ENCODE peak calls at places on chromosomes 7 and 10, in nine cellular contexts. K is thoracic aorta; S is substantia nigra; J is gastrocnemius medialis; C is hepatocyte; D is psoas muscle; P is CD4-positive, alpha-beta memory T cell; G is GM23248; O is effector memory CD4-positive, alpha-beta T cell. V is an unnamed sample.
A peak's percentile ranks its signal among the peaks of the same experiment; 100 is the strongest.

GRCh38 chr7:78011642-78012041 is 213.1 kb downstream of the PHTF2 start:
- DNase-seq in K (no peak), S (no peak), J (no peak), C (no peak), D (no peak), P (no peak), G (no peak), O (no peak), V (no peak)

GRCh38 chr7:55069271-55069792 is 50.5 kb downstream of the EGFR start:
- DNase-seq in K (no peak), S (no peak), J (no peak), C (no peak), D (no peak), P (no peak), G (peak; percentile 44), O (no peak), V (no peak)

GRCh38 chr10:71696635-71697326 is 22.8 kb downstream of the C10orf105 start:
- DNase-seq in K (no peak), S (peak; percentile 15), J (peak; percentile 30), C (peak; percentile 73), D (peak; percentile 64), P (peak; percentile 56), G (peak; percentile 55), O (peak; percentile 14), V (no peak)

GRCh38 chr10:124802313-124802675 is 675 bp downstream of the ABRAXAS2 start:
- DNase-seq in K (no peak), S (no peak), J (no peak), C (no peak), D (no peak), P (no peak), G (peak; percentile 45), O (no peak), V (no peak)

GRCh38 chr10:100507357-100507732 is 12.3 kb downstream of the SEC31B start:
- DNase-seq in K (no peak), S (no peak), J (no peak), C (no peak), D (no peak), P (no peak), G (no peak), O (no peak), V (no peak)

GRCh38 chr10:117320050-117320665 is 55.1 kb downstream of the PDZD8 start:
- DNase-seq in K (no peak), S (no peak), J (no peak), C (peak; percentile 47), D (no peak), P (no peak), G (peak; percentile 62), O (no peak), V (no peak)

GRCh38 chr7:6260291-6261183 is 11.9 kb downstream of the CYTH3 start:
- DNase-seq in K (no peak), S (no peak), J (no peak), C (no peak), D (no peak), P (no peak), G (peak; percentile 65), O (no peak), V (no peak)

GRCh38 chr10:23293145-23293724 is 51.4 kb downstream of the C10orf67 start:
- DNase-seq in K (no peak), S (peak; percentile 20), J (no peak), C (peak; percentile 59), D (no peak), P (peak; percentile 9), G (peak; percentile 37), O (no peak), V (peak; percentile 12)

GRCh38 chr7:46754135-46754730 is 827.7 kb downstream of the TNS3 start:
- DNase-seq in K (no peak), S (no peak), J (no peak), C (no peak), D (no peak), P (no peak), G (peak; percentile 86), O (no peak), V (no peak)

GRCh38 chr10:70602665-70603438 is at the start of gene PRF1:
- DNase-seq in K (no peak), S (no peak), J (peak; percentile 23), C (no peak), D (no peak), P (peak; percentile 74), G (no peak), O (peak; percentile 62), V (no peak)

GRCh38 chr7:69732203-69732602 is 133.9 kb downstream of the AUTS2 start:
- DNase-seq in K (no peak), S (no peak), J (no peak), C (peak; percentile 66), D (no peak), P (no peak), G (no peak), O (no peak), V (no peak)

GRCh38 chr7:84238611-84239010 is 44.0 kb upstream of the SEMA3A start:
- DNase-seq in K (no peak), S (no peak), J (no peak), C (no peak), D (no peak), P (no peak), G (no peak), O (no peak), V (no peak)

GRCh38 chr7:114088541-114088940 is 169.7 kb upstream of the PPP1R3A start:
- DNase-seq in K (no peak), S (no peak), J (no peak), C (no peak), D (no peak), P (no peak), G (no peak), O (no peak), V (no peak)
- H3K27ac ChIP-seq in K (peak overlapping the region; percentile 34), S (no peak overlapping the region), J (peak overlapping the region; percentile 99), C (peak overlapping the region; percentile 55), D (peak overlapping the region; percentile 93), P (no peak overlapping the region), G (no peak overlapping the region), O (no peak overlapping the region), V (no peak overlapping the region)

GRCh38 chr10:52525761-52526160 is 211.7 kb downstream of the DKK1 start:
- DNase-seq in K (no peak), S (no peak), J (no peak), C (no peak), D (no peak), P (no peak), G (peak; percentile 86), O (no peak), V (no peak)

GRCh38 chr10:52523696-52524095 is 209.6 kb downstream of the DKK1 start:
- DNase-seq in K (no peak), S (no peak), J (no peak), C (no peak), D (no peak), P (no peak), G (no peak), O (no peak), V (no peak)

DNA sequence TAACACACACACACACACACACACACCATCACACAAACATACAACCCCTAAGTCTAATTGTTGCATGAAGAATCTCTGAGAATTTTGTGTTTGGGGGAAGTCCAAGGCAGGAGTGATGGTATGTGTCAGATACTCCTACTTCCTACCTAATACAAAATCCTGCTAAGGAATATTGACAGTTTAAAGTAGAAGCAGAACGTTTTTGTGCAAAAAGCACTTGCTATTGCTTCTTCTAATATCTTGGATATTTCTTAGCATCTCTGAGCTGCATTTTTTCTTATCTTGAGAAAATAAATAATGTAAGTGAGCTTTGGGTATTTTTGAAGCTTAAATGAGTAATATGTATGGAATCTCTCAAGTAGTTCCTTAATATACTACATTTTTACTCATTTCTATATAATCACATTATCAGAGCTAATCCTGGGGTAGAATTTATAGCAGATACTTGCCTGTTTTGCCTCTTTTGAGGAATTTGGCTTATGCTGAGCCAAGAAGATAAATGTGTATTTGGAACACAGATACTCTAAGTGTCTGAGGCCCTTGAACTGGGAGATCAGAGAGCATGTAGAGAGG is 212.3 kb downstream of the DKK1 start:
- DNase-seq in K (no peak), S (no peak), J (no peak), C (no peak), D (no peak), P (no peak), G (peak; percentile 50), O (no peak), V (no peak)
- H3K27ac ChIP-seq in K (no peak overlapping the region), S (no peak overlapping the region), J (no peak overlapping the region), C (no peak overlapping the region), D (no peak overlapping the region), P (no peak overlapping the region), G (peak overlapping the region; percentile 72), O (no peak overlapping the region), V (no peak overlapping the region)

GRCh38 chr7:47936323-47936722 is 11.9 kb downstream of the PKD1L1 start:
- DNase-seq in K (no peak), S (no peak), J (no peak), C (no peak), D (no peak), P (no peak), G (no peak), O (no peak), V (no peak)

GRCh38 chr7:47933229-47933628 is 15.0 kb downstream of the PKD1L1 start:
- DNase-seq in K (no peak), S (no peak), J (no peak), C (no peak), D (no peak), P (no peak), G (no peak), O (no peak), V (no peak)

GRCh38 chr7:47934831-47935230 is 13.4 kb downstream of the PKD1L1 start:
- DNase-seq in K (no peak), S (no peak), J (no peak), C (no peak), D (no peak), P (no peak), G (no peak), O (no peak), V (no peak)

GRCh38 chr7:47937065-47937687 is 11.1 kb downstream of the PKD1L1 start:
- DNase-seq in K (no peak), S (no peak), J (no peak), C (no peak), D (no peak), P (no peak), G (no peak), O (no peak), V (no peak)

DNA sequence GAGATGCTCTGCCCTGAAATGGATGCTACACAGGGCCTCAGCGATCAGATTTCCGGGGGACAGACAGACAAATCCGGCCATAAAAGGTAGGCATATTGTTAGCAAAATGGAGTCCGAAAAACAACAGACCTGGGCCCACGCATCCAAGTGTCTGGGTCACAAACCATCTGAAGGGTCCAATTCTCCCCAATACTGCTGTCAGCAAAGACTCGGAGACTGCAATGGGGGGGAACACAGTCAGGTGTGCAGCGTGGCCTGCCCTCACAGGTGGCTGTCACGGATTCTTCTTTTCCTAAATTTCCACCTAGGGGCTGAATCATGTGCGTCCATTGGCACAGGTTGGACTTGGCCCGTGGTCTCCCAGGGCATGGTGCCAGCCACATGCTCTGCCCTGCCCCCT is 12.9 kb downstream of the PKD1L1 start:
- DNase-seq in K (no peak), S (no peak), J (no peak), C (no peak), D (no peak), P (no peak), G (no peak), O (no peak), V (no peak)
- H3K27ac ChIP-seq in K (no peak overlapping the region), S (no peak overlapping the region), J (no peak overlapping the region), C (no peak overlapping the region), D (no peak overlapping the region), P (no peak overlapping the region), G (no peak overlapping the region), O (no peak overlapping the region), V (no peak overlapping the region)

DNA sequence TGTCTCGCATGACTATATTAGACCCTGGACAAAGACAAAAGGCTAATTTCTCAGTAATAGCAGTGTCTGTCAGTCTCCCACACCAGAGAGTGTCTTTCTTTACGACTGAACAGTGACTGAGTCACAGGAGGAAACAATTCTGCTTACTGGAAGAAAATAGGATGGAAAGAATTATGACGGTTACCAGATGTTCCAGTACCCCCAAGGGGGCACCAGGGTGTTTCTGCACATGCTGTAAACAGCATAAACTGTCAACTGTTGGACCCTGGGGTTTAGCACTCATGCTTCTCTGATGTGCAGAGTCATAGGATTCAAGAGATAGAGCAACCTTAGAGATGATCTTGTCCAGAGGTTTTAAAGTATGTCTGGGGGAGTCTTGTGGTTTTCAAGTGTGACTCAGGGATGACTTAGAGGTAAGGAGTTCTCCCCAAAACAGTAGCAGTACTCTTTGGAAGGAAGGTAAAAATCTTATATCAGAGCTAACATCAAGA is 291.7 kb downstream of the THSD7A start:
- DNase-seq in K (no peak), S (no peak), J (peak; percentile 35), C (peak; percentile 35), D (no peak), P (no peak), G (peak; percentile 71), O (no peak), V (no peak)
- H3K27ac ChIP-seq in K (no peak overlapping the region), S (no peak overlapping the region), J (peak overlapping the region; percentile 45), C (peak overlapping the region; percentile 78), D (no peak overlapping the region), P (no peak overlapping the region), G (peak overlapping the region; percentile 9), O (no peak overlapping the region), V (no peak overlapping the region)

V was measured in caudate nucleus.